ENCODE peak calls at places on chromosomes 1 and 21, in nine cellular contexts. H is occipital lobe; P is activated CD4-positive, alpha-beta T cell treated with anti-CD3 and anti-CD28 coated beads, Interleukin-2, amount 10 ng/mL, durations not matched to agents 7 days and 5 days; R is NCI-H1092 treated with DMSO at 0.1 percent for 48 hours; V is GM13976; J is Panc1; O is stimulated activated CD4-positive, alpha-beta T cell treated with anti-CD3 and anti-CD28 coated beads, Interleukin-12 subunit alpha, Interleukin-12 subunit beta, amount 100 ng/mL, for 48 hours; D is WTC11; A is HEK293T. F is an unnamed sample.
A peak's percentile ranks its signal among the peaks of the same experiment; 100 is the strongest.

GRCh38 chr1:93171549-93172050 is 8.6 kb downstream of the TMED5 start:
- DNase-seq in H (no peak), P (no peak), R (no peak), V (no peak), J (no peak), O (no peak), D (no peak), A (no peak), F (no peak)

GRCh38 chr1:176055398-176055797 is 151.7 kb downstream of the COP1 start:
- DNase-seq in H (no peak), P (no peak), R (no peak), V (no peak), J (no peak), O (no peak), D (no peak), A (no peak), F (no peak)

GRCh38 chr1:32889731-32890278 is 3.5 kb downstream of the HPCA start:
- DNase-seq in H (no peak), P (no peak), R (no peak), V (no peak), J (no peak), O (no peak), D (no peak), A (no peak), F (no peak)

GRCh38 chr21:39232926-39233325 is 49.7 kb upstream of the PSMG1 start:
- DNase-seq in H (no peak), P (no peak), R (no peak), V (no peak), J (no peak), O (no peak), D (no peak), A (no peak), F (no peak)

GRCh38 chr1:1551524-1552262 is 11.3 kb upstream of the TMEM240 start:
- DNase-seq in H (no peak), P (no peak), R (no peak), V (no peak), J (no peak), O (no peak), D (no peak), A (no peak), F (no peak)

GRCh38 chr1:37033355-37034291 is 692 bp downstream of the GRIK3 start:
- DNase-seq in H (no peak), P (no peak), R (peak; percentile 50), V (peak; percentile 30), J (no peak), O (no peak), D (peak; percentile 26), A (no peak), F (no peak)

GRCh38 chr1:38026592-38027200 is 14.2 kb downstream of the UTP11 start:
- DNase-seq in H (peak; percentile 25), P (no peak), R (peak; percentile 30), V (peak; percentile 70), J (no peak), O (peak; percentile 55), D (peak; percentile 74), A (peak; percentile 55), F (peak; percentile 46)

GRCh38 chr1:1309525-1310385 is 1.4 kb downstream of the PUSL1 start:
- DNase-seq in H (no peak), P (no peak), R (no peak), V (no peak), J (no peak), O (no peak), D (no peak), A (no peak), F (no peak)

GRCh38 chr1:211183924-211184323 is 50.0 kb upstream of the KCNH1 start:
- DNase-seq in H (no peak), P (no peak), R (no peak), V (no peak), J (no peak), O (no peak), D (no peak), A (no peak), F (no peak)

GRCh38 chr1:87586501-87586900 is 257.8 kb downstream of the LMO4 start:
- DNase-seq in H (no peak), P (no peak), R (no peak), V (no peak), J (no peak), O (no peak), D (no peak), A (no peak), F (no peak)

GRCh38 chr1:193115629-193116227 is 6.1 kb upstream of the CDC73 start:
- DNase-seq in H (no peak), P (no peak), R (no peak), V (no peak), J (peak; percentile 90), O (no peak), D (no peak), A (peak; percentile 18), F (no peak)